ENCODE peak calls at places on chromosome 10, in four cellular contexts. Q is breast epithelium, J is stomach, X is esophagus muscularis mucosa. I is an unnamed sample.

GRCh38 chr10:92125169-92125543 is 165.7 kb downstream of the CPEB3 start:
- DNase-seq in Q (no peak), J (no peak), X (no peak), I (no peak)

GRCh38 chr10:59214160-59214559 is 37.7 kb downstream of the PHYHIPL start:
- DNase-seq in X (no peak), J (no peak), Q (no peak), I (no peak)

GRCh38 chr10:75099952-75100763 is 11.3 kb upstream of the SAMD8 start:
- DNase-seq in Q (peak), X (no peak), J (peak), I (peak)

GRCh38 chr10:1605999-1606940 is 131.1 kb downstream of the ADARB2 start:
- DNase-seq in J (no peak), X (no peak), Q (no peak), I (no peak)

GRCh38 chr10:68992721-68993440 is 4.3 kb downstream of the KIFBP start:
- DNase-seq in J (peak), X (peak), Q (no peak), I (no peak)

GRCh38 chr10:7260412-7260900 is 150.4 kb downstream of the SFMBT2 start:
- DNase-seq in J (no peak), X (peak), Q (no peak), I (no peak)

GRCh38 chr10:71727429-71728217 is 8.0 kb upstream of the C10orf105 start:
- DNase-seq in Q (no peak), X (no peak), J (peak), I (peak)

GRCh38 chr10:26697163-26697921 is at the start of gene PDSS1:
- DNase-seq in Q (peak), X (peak), J (peak), I (peak)

GRCh38 chr10:13925924-13926435 is 339.2 kb downstream of the PRPF18 start:
- DNase-seq in X (no peak), J (no peak), Q (no peak), I (no peak)

GRCh38 chr10:112834661-112835060 is 115.4 kb upstream of the TCF7L2 start:
- DNase-seq in J (no peak), X (no peak), Q (no peak), I (no peak)

GRCh38 chr10:79018591-79019011 is 50.2 kb upstream of the ZMIZ1 start:
- DNase-seq in J (no peak), Q (no peak), X (no peak), I (peak)

GRCh38 chr10:47309403-47310089 is 9.5 kb downstream of the GDF10 start:
- DNase-seq in Q (no peak), J (no peak), X (no peak), I (no peak)

GRCh38 chr10:77715081-77715480 is 77.5 kb upstream of the KCNMA1 start:
- DNase-seq in Q (no peak), X (peak), J (no peak), I (no peak)

GRCh38 chr10:88395677-88396076 is 187.4 kb downstream of the RNLS start:
- DNase-seq in X (no peak), Q (no peak), J (no peak), I (no peak)

GRCh38 chr10:95262763-95263518 is 27.9 kb downstream of the PDLIM1 start:
- DNase-seq in X (no peak), J (no peak), Q (no peak), I (no peak)

GRCh38 chr10:118054383-118054782 is 7.6 kb upstream of the RAB11FIP2 start:
- DNase-seq in Q (no peak), X (no peak), J (no peak), I (no peak)

GRCh38 chr10:90751107-90751997 is 106.5 kb downstream of the HTR7 start:
- DNase-seq in J (no peak), X (no peak), Q (no peak), I (no peak)

GRCh38 chr10:93573051-93573909 is 6.8 kb downstream of the FFAR4 start:
- DNase-seq in X (no peak), Q (no peak), J (no peak), I (no peak)

GRCh38 chr10:97135464-97135863 is 50.3 kb downstream of the SLIT1 start:
- DNase-seq in X (no peak), J (no peak), Q (no peak), I (peak)

DNA sequence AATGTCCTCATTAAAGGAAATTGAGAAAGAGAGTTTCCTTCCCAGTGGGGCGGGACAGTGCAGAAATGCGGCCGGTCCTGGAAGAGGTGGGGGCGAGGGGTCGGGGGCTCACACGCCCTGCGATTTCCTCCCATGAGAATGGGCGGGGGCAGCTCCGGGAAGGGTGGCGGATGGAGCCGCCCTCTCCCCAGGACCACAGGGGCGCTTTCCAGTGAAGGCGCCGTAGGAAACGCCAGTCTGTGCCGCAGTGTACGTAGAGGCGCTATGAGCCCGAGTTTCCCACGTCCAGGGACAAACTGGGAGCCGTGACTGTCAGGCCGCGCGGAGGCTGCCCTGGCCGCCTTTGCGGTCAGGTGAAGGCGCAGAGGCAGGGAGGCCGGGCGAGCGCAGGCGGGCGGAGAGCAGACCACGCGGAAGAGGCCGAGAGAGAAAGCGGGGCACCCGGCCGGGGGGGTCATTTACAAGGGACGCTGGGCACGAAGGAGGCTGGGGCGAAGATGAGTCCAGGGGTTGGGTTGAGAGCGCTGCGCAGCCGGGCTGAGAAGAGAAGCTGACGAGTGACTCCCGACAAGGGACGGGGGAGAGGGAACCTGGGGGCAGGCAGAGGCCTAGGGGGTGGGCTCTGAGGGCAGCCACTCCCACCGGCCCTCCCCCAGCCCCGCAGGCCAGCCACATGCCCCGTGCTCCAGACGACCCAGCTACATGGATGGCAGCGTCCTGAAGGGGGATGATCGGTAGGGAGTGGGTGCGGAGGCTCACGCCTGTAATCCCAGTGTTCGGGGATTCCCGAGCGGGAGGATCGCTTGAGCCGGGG is 45.0 kb downstream of the ALOX5 start:
- DNase-seq in J (peak), Q (no peak), X (no peak), I (peak)
- TF ChIP-seq POLR2AphosphoS5 in J (peak), Q (peak), X (peak), I (peak)

DNA sequence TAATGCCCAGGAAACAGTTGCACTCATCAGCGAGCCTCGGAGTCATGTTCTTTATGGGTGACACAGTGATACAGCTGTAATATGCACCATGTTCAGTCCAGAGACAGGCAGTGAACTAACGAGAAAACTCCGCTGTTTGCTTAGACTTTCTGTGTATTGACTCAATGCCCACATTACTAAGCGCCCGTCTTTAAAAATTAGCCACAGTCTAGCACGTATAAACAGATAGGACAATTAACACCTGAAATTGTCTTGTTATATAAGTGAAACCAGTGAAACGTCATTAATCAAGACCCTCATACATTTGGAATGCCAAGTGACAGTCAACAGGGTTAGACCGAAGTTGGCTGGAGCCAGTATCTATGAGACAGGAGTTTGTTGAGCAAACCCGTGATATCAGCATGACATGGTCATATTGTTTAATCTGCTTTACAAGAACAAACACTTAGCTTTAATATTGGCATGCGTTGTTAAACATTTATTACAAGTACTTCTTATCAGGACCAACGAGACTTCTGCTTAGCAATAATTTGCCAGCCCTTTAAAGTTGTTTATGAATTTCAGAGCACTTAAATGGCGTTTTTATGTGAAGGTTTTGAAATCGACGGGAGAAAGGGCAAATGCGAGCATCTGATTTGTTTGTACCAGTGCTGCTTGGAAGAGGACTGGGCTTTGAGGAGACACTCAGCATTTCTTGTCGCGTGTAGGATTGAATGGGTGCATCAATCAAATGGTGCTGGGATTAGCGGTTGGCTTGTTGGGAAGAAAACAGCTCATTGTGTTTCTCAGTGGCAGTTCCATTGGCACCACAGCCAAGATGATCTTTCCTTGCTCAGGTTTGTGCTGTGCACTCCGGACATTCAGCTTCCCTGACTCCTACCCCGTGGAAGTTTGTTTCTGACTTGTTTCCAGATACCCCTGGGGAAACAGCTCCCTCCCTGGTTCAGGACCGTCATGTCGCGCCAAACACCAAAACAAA is 56.3 kb downstream of the CAMK1D start:
- DNase-seq in J (no peak), Q (no peak), X (no peak), I (no peak)
- TF ChIP-seq POLR2AphosphoS5 in J (no peak), Q (no peak), X (no peak), I (no peak)

GRCh38 chr10:122864901-122865300 is 14.5 kb downstream of the FAM24B start:
- DNase-seq in Q (no peak), J (no peak), X (no peak), I (no peak)

GRCh38 chr10:122863796-122864592 is 15.4 kb downstream of the FAM24B start:
- DNase-seq in J (no peak), Q (no peak), X (no peak), I (no peak)

GRCh38 chr10:122859527-122859926 is 13.9 kb upstream of the CUZD1 start:
- DNase-seq in J (no peak), Q (no peak), X (no peak), I (no peak)

GRCh38 chr10:122863216-122863615 is 16.2 kb downstream of the FAM24B start:
- DNase-seq in X (no peak), J (no peak), Q (no peak), I (no peak)

GRCh38 chr10:122861724-122862161 is 16.1 kb upstream of the CUZD1 start:
- DNase-seq in Q (no peak), X (no peak), J (no peak), I (no peak)
- TF ChIP-seq POLR2AphosphoS5 in Q (no peak), X (no peak), J (no peak), I (no peak)

GRCh38 chr10:14959221-14960057 is at the start of gene MEIG1:
- DNase-seq in Q (peak), X (peak), J (peak), I (peak)
- TF ChIP-seq POLR2AphosphoS5 in Q (peak), X (peak), J (peak), I (peak)

GRCh38 chr10:73364964-73365363 is 6.3 kb upstream of the CFAP70 start:
- DNase-seq in Q (no peak), J (no peak), X (no peak), I (no peak)

GRCh38 chr10:73368238-73368637 is 9.6 kb upstream of the CFAP70 start:
- DNase-seq in Q (no peak), X (no peak), J (no peak), I (no peak)

GRCh38 chr10:73366381-73367298 is 8.0 kb upstream of the CFAP70 start:
- DNase-seq in J (no peak), X (no peak), Q (no peak), I (no peak)
- TF ChIP-seq POLR2AphosphoS5 in J (no peak), X (no peak), Q (no peak), I (no peak)

DNA sequence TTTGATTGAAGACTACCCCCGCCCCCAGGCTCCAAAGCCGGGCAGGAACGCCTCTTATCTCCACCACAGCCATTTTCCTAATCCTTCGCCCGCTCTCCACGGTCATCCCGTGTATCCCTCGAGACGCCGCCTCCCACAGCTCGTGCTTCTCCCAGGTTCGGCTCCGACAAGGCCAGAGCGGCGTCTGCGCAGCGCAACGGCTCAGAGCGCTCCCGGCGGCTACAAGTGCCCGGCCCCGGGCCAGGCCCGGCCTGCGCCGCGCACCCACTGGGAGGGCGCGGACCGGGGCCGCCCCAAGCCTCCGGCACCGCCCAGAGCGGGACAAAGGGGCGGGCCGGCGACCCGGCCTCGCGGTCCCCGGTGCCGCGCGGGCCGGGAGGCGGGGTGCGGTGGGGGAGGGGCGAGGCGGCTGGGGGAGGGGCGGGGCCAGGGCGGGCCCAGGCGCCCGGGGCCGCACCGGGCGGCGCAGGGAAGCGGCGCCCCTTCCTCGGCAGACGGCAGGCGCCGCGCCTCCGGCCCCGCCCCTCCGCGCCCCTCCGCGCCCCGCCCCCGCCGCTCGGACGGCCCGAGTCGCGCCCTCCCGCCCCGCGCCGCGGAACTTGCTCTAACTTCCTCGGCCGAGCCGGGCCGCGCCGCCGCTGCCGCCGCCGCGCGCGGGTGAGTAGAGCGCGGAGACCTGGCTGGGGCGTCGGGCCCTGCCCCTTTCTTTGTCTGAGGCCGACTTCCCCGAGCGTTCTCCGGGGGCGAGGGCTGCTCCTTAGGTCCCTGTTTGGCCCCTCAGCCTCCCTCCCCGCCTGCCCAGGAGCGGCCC is at the start of gene TSPAN14:
- DNase-seq in X (peak), Q (peak), J (peak), I (peak)
- TF ChIP-seq POLR2AphosphoS5 in X (peak), Q (peak), J (peak), I (peak)

GRCh38 chr10:110881247-110881646 is 9.5 kb downstream of the PDCD4 start:
- DNase-seq in Q (no peak), X (no peak), J (no peak), I (no peak)
- TF ChIP-seq POLR2AphosphoS5 in Q (no peak), X (no peak), J (no peak), I (no peak)

GRCh38 chr10:73310475-73310874 is 48.2 kb downstream of the CFAP70 start:
- DNase-seq in J (no peak), X (no peak), Q (no peak), I (no peak)

GRCh38 chr10:73304876-73305275 is 52.4 kb upstream of the MRPS16 start:
- DNase-seq in J (no peak), X (no peak), Q (no peak), I (no peak)

GRCh38 chr10:73307203-73307800 is 51.4 kb downstream of the CFAP70 start:
- DNase-seq in J (no peak), X (no peak), Q (no peak), I (no peak)

DNA sequence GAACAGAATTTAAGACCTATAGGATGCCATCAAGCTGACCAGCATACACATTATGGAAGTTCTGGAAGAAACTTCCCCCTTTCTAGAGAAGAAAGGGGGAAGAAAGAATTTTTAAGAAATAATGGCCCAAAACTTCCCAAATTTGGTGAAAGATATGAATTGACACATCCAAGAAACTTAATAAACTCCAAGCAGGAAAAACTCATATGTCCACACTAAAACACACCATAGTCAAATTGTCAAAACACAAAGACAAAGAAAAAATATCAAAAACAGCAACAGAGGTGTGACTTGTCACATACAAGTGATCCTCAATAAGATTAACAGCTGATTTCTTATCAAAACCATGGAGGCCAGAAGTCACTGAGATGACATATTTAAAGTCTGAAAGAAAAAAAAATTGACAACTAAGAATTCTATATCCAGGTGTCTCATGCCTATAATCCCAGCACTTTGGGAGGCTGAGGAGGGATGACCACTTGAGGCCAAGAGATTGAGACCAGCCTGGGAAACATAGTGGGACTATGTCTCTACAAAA is 52.4 kb downstream of the CFAP70 start:
- DNase-seq in J (no peak), X (no peak), Q (no peak), I (no peak)
- TF ChIP-seq POLR2AphosphoS5 in J (no peak), X (no peak), Q (no peak), I (no peak)